ENCODE peak calls at places on chromosomes 16 and 17, in four cellular contexts. M is stimulated activated CD4-positive, alpha-beta T cell treated with anti-CD3 and anti-CD28 coated beads, Interleukin-1b, Interleukin-23, amount 100 ng/mL, for 24 hours; F is NCI-H1105 treated with DMSO at 0.1 percent for 48 hours; P is activated naive CD8-positive, alpha-beta T cell treated with anti-CD3 and anti-CD28 coated beads for 36 hours. X is an unnamed sample.

GRCh38 chr17:18250259-18250658 is 8.3 kb downstream of the FLII start:
- DNase-seq in F (peak), M (no peak), P (no peak), X (no peak)

GRCh38 chr16:65702707-65703402 is 581.0 kb upstream of the CDH11 start:
- DNase-seq in P (no peak), M (no peak), F (no peak), X (no peak)

GRCh38 chr16:58543685-58544084 is 28.4 kb downstream of the SETD6 start:
- DNase-seq in F (no peak), M (no peak), P (no peak), X (no peak)

GRCh38 chr17:53896047-53896446 is 73.3 kb downstream of the KIF2B start:
- DNase-seq in F (no peak), M (no peak), P (no peak), X (no peak)

GRCh38 chr17:37489197-37490001 is at the start of gene DUSP14:
- DNase-seq in M (peak), P (peak), F (peak), X (peak)

GRCh38 chr16:23842137-23842600 is 6.4 kb downstream of the PRKCB start:
- DNase-seq in P (peak), F (no peak), M (no peak), X (no peak)

GRCh38 chr16:54649846-54650245 is 280.8 kb upstream of the IRX5 start:
- DNase-seq in F (no peak), M (no peak), P (no peak), X (no peak)

GRCh38 chr16:66894055-66894454 is 13.7 kb downstream of the PDP2 start:
- DNase-seq in M (no peak), P (no peak), F (no peak), X (no peak)

GRCh38 chr17:50944054-50944901 is 78.1 kb upstream of the TOB1 start:
- DNase-seq in P (peak), F (peak), M (peak), X (no peak)

GRCh38 chr17:44348234-44348987 is 3.3 kb downstream of the GRN start:
- DNase-seq in F (no peak), P (no peak), M (no peak), X (no peak)

GRCh38 chr16:10033561-10033960 is 148.7 kb downstream of the GRIN2A start:
- DNase-seq in M (no peak), F (no peak), P (no peak), X (no peak)

GRCh38 chr17:28204751-28205150 is 114.2 kb upstream of the TMEM97 start:
- DNase-seq in F (no peak), M (no peak), P (no peak), X (no peak)

GRCh38 chr16:1137604-1138003 is 15.3 kb upstream of the CACNA1H start:
- DNase-seq in M (no peak), P (no peak), F (no peak), X (no peak)

GRCh38 chr17:61805399-61805798 is 57.9 kb downstream of the BRIP1 start:
- DNase-seq in M (no peak), F (no peak), P (no peak), X (no peak)

GRCh38 chr17:30031214-30031869 is 85.3 kb upstream of the NSRP1 start:
- DNase-seq in M (no peak), F (no peak), P (no peak), X (no peak)

GRCh38 chr16:83145297-83145696 is 518.5 kb downstream of the CDH13 start:
- DNase-seq in P (no peak), M (no peak), F (peak), X (no peak)

GRCh38 chr17:42514279-42514678 is 21.8 kb upstream of the NAGLU start:
- DNase-seq in P (no peak), F (no peak), M (no peak), X (no peak)

GRCh38 chr17:43526886-43527648 is 19.1 kb downstream of the ETV4 start:
- DNase-seq in M (no peak), F (no peak), P (no peak), X (no peak)

GRCh38 chr17:62823111-62823895 is 15.2 kb upstream of the MARCHF10 start:
- DNase-seq in F (no peak), M (no peak), P (no peak), X (no peak)

GRCh38 chr16:6483634-6484033 is 849.0 kb upstream of the RBFOX1 start:
- DNase-seq in P (no peak), F (no peak), M (no peak), X (no peak)

GRCh38 chr17:81093576-81094223 is 58.7 kb downstream of the BAIAP2 start:
- DNase-seq in M (no peak), F (no peak), P (no peak), X (no peak)

GRCh38 chr16:24255446-24256352 is at the start of gene CACNG3:
- DNase-seq in P (peak), M (peak), F (no peak), X (no peak)

GRCh38 chr17:82152114-82152513 is 54.1 kb upstream of the FASN start:
- DNase-seq in F (no peak), M (no peak), P (no peak), X (no peak)

GRCh38 chr17:67582632-67583230 is 135.0 kb upstream of the NOL11 start:
- DNase-seq in M (no peak), F (peak), P (no peak), X (no peak)

GRCh38 chr17:74972107-74972972 is at the start of gene HID1:
- DNase-seq in F (peak), P (peak), M (peak), X (no peak)

GRCh38 chr16:85402910-85403692 is 210.0 kb upstream of the GSE1 start:
- DNase-seq in F (no peak), P (peak), M (no peak), X (no peak)

X was measured in osteocyte.